ENCODE peak calls at places on chromosome 7, in seven cellular contexts. V is HCT116, J is SK-N-SH, E is K562, B is GM12878, K is HepG2, M is H1. T is an unnamed sample.
A peak's percentile ranks its signal among the peaks of the same experiment; 100 is the strongest.

GRCh38 chr7:82179311-82179710 is 264.3 kb downstream of the CACNA2D1 start:
- DNase-seq in V (no peak), J (no peak), E (no peak), B (no peak), K (no peak), M (no peak), T (no peak)

GRCh38 chr7:112648781-112649180 is 141.4 kb downstream of the TMEM168 start:
- DNase-seq in V (no peak), J (no peak), E (no peak), B (no peak), K (no peak), M (no peak), T (no peak)

GRCh38 chr7:55019691-55020480 is 1.1 kb downstream of the EGFR start:
- DNase-seq in V (no peak), J (peak; percentile 75), E (no peak), B (no peak), K (no peak), M (peak; percentile 61), T (no peak)

GRCh38 chr7:48511021-48511579 is 339.8 kb downstream of the ABCA13 start:
- DNase-seq in V (no peak), J (no peak), E (no peak), B (no peak), K (no peak), M (no peak), T (no peak)

GRCh38 chr7:55878701-55879100 is 8.6 kb upstream of the ZNF713 start:
- DNase-seq in V (no peak), J (no peak), E (no peak), B (no peak), K (no peak), M (no peak), T (no peak)

GRCh38 chr7:151790095-151790825 is 86.7 kb downstream of the PRKAG2 start:
- DNase-seq in V (no peak), J (no peak), E (no peak), B (no peak), K (no peak), M (no peak), T (no peak)

GRCh38 chr7:140674899-140675701 is 2.4 kb downstream of the ADCK2 start:
- DNase-seq in V (peak; percentile 27), J (peak; percentile 79), E (peak; percentile 80), B (no peak), K (peak; percentile 34), M (no peak), T (no peak)

GRCh38 chr7:151761256-151761655 is 115.7 kb downstream of the PRKAG2 start:
- DNase-seq in V (no peak), J (no peak), E (peak; percentile 18), B (no peak), K (no peak), M (no peak), T (no peak)

GRCh38 chr7:41886906-41887311 is 184.0 kb upstream of the INHBA start:
- DNase-seq in V (no peak), J (no peak), E (no peak), B (no peak), K (no peak), M (no peak), T (no peak)

GRCh38 chr7:55271069-55271468 is 94.1 kb upstream of the LANCL2 start:
- DNase-seq in V (no peak), J (no peak), E (peak; percentile 9), B (no peak), K (no peak), M (no peak), T (no peak)

GRCh38 chr7:868189-868486 is 8.2 kb upstream of the GET4 start:
- DNase-seq in V (no peak), J (peak; percentile 84), E (no peak), B (no peak), K (no peak), M (no peak), T (no peak)

GRCh38 chr7:31082450-31082849 is 30.3 kb downstream of the ADCYAP1R1 start:
- DNase-seq in V (no peak), J (no peak), E (no peak), B (no peak), K (no peak), M (no peak), T (no peak)

GRCh38 chr7:56105508-56105907 is 768 bp downstream of the CHCHD2 start:
- DNase-seq in V (peak; percentile 39), J (no peak), E (peak; percentile 76), B (no peak), K (peak; percentile 73), M (no peak), T (peak; percentile 46)

GRCh38 chr7:95501261-95501816 is 15.6 kb downstream of the ASB4 start:
- DNase-seq in V (no peak), J (no peak), E (no peak), B (peak; percentile 87), K (no peak), M (no peak), T (no peak)

GRCh38 chr7:7969306-7970112 is 913 bp downstream of the GLCCI1 start:
- DNase-seq in V (no peak), J (no peak), E (peak; percentile 61), B (no peak), K (no peak), M (peak; percentile 66), T (peak; percentile 41)

GRCh38 chr7:50347693-50348092 is 43.2 kb downstream of the IKZF1 start:
- DNase-seq in V (no peak), J (no peak), E (no peak), B (no peak), K (no peak), M (no peak), T (no peak)

GRCh38 chr7:24817339-24817738 is 60.1 kb upstream of the GSDME start:
- DNase-seq in V (no peak), J (no peak), E (no peak), B (no peak), K (no peak), M (no peak), T (no peak)

GRCh38 chr7:30206466-30206865 is 71.7 kb downstream of the MTURN start:
- DNase-seq in V (peak; percentile 63), J (no peak), E (no peak), B (no peak), K (no peak), M (no peak), T (no peak)

GRCh38 chr7:46811529-46811928 is 770.4 kb downstream of the TNS3 start:
- DNase-seq in V (no peak), J (no peak), E (no peak), B (no peak), K (no peak), M (no peak), T (no peak)

GRCh38 chr7:38330861-38331709 is 57.6 kb upstream of the TARP start:
- DNase-seq in V (no peak), J (no peak), E (peak; percentile 83), B (no peak), K (no peak), M (peak; percentile 76), T (no peak)

GRCh38 chr7:38339953-38340819 is 66.8 kb upstream of the TARP start:
- DNase-seq in V (no peak), J (no peak), E (peak; percentile 50), B (no peak), K (no peak), M (no peak), T (no peak)

GRCh38 chr7:38334163-38334562 is 60.7 kb upstream of the TARP start:
- DNase-seq in V (no peak), J (no peak), E (no peak), B (no peak), K (no peak), M (no peak), T (no peak)

GRCh38 chr7:38335123-38335489 is 61.7 kb upstream of the TARP start:
- DNase-seq in V (no peak), J (no peak), E (no peak), B (no peak), K (no peak), M (no peak), T (no peak)

GRCh38 chr7:38335490-38336135 is 62.2 kb upstream of the TARP start:
- DNase-seq in V (peak; percentile 73), J (peak; percentile 79), E (peak; percentile 97), B (peak; percentile 82), K (peak; percentile 77), M (peak; percentile 91), T (peak; percentile 82)
- TF ChIP-seq CTCF in V (peak; percentile 99), J (peak; percentile 94), E (peak; percentile 100), B (peak; percentile 100), K (peak; percentile 97), M (peak; percentile 99), T (peak; percentile 99)

GRCh38 chr7:155759740-155760430 is 52.4 kb downstream of the SHH start:
- DNase-seq in V (no peak), J (no peak), E (no peak), B (no peak), K (no peak), M (no peak), T (no peak)

GRCh38 chr7:155763122-155763521 is 49.1 kb downstream of the SHH start:
- DNase-seq in V (no peak), J (no peak), E (no peak), B (no peak), K (no peak), M (no peak), T (no peak)

GRCh38 chr7:155762639-155763038 is 49.6 kb downstream of the SHH start:
- DNase-seq in V (no peak), J (no peak), E (no peak), B (no peak), K (no peak), M (no peak), T (no peak)

GRCh38 chr7:155763721-155764431 is 48.4 kb downstream of the SHH start:
- DNase-seq in V (no peak), J (no peak), E (no peak), B (no peak), K (no peak), M (no peak), T (no peak)

DNA sequence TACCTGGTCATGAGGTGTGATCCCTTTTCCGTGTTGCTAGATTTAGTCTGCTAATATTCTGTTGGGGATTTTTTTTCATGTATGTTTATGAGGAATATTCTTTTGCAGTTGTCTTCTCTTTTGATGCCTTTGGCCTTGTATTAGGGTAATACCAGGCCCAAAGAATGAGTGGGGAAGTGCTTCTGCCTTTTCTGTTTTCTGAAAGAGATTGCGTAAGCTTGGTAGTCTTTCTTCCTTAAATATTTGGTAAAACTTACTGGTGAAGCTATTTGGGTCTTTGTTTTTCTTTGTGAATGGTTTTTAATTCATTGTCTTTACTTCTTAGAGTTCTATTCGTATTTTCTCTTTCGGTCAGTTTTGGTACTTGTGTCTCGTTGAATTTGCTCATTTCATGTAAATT is 51.1 kb downstream of the SHH start:
- DNase-seq in V (no peak), J (no peak), E (no peak), B (no peak), K (no peak), M (no peak), T (no peak)
- H3K36me3 ChIP-seq in V (no peaks in the 10 kb centered on the region), J (peaks cover 14% of the 10 kb centered on the region), E (peaks cover 86% of the 10 kb centered on the region), B (peaks cover 38% of the 10 kb centered on the region), K (peaks cover 70% of the 10 kb centered on the region), M (peaks cover 14% of the 10 kb centered on the region), T (peaks cover 7% of the 10 kb centered on the region)

GRCh38 chr7:5657901-5658300 is 123.6 kb downstream of the RNF216 start:
- DNase-seq in V (no peak), J (no peak), E (no peak), B (no peak), K (no peak), M (no peak), T (no peak)
- TF ChIP-seq SIN3A in V (no peak), J (no peak), E (no peak), B (no peak), K (no peak), M (no peak), T (no peak)

GRCh38 chr7:138645284-138645683 is 55.9 kb downstream of the SVOPL start:
- DNase-seq in V (no peak), J (peak; percentile 34), E (peak; percentile 30), B (no peak), K (peak; percentile 15), M (no peak), T (no peak)
- TF ChIP-seq CTCF in V (peak; percentile 27), J (no peak), E (peak; percentile 57), B (no peak), K (peak; percentile 60), M (peak; percentile 54), T (no peak)

T was measured in Panc1.